ENCODE peak calls at places on chromosomes 12 and 14, in five cellular contexts. Q is ovary, H is A549, I is stomach, B is transverse colon. F is an unnamed sample.

GRCh38 chr12:52857500-52857899 is 8.7 kb upstream of the KRT78 start:
- DNase-seq in Q (no peak), H (no peak), I (no peak), B (no peak), F (no peak)

GRCh38 chr12:65121049-65121955 is at the start of gene WIF1:
- DNase-seq in H (peak; percentile 29), B (peak; percentile 19), I (peak; percentile 45), Q (peak; percentile 17), F (no peak)

GRCh38 chr12:62658910-62659309 is 192.3 kb downstream of the MON2 start:
- DNase-seq in H (no peak), I (no peak), B (no peak), Q (no peak), F (no peak)

GRCh38 chr12:46462641-46463355 is 90.2 kb upstream of the SLC38A2 start:
- DNase-seq in I (no peak), Q (no peak), B (no peak), H (no peak), F (no peak)

GRCh38 chr14:77158175-77158908 is 16.8 kb upstream of the ZDHHC22 start:
- DNase-seq in H (peak; percentile 52), Q (no peak), B (no peak), I (no peak), F (no peak)

GRCh38 chr14:71728386-71728785 is 203.8 kb upstream of the RGS6 start:
- DNase-seq in B (no peak), I (no peak), Q (no peak), H (no peak), F (no peak)

GRCh38 chr14:95730126-95730525 is 16.2 kb upstream of the TCL1A start:
- DNase-seq in I (no peak), B (no peak), Q (no peak), H (no peak), F (no peak)

GRCh38 chr14:22657861-22658260 is 13.7 kb upstream of the OR6J1 start:
- DNase-seq in B (no peak), Q (no peak), H (peak; percentile 39), I (no peak), F (no peak)

GRCh38 chr14:105397350-105397931 is 897 bp upstream of the TEX22 start:
- DNase-seq in H (no peak), Q (no peak), B (no peak), I (no peak), F (no peak)

GRCh38 chr14:99552572-99553216 is 51.3 kb downstream of the CCDC85C start:
- DNase-seq in H (no peak), B (peak; percentile 86), Q (no peak), I (peak; percentile 90), F (no peak)

GRCh38 chr12:60112778-60113177 is 516.9 kb downstream of the SLC16A7 start:
- DNase-seq in I (no peak), B (no peak), H (no peak), Q (no peak), F (no peak)

GRCh38 chr12:21962236-21962635 is 21.0 kb upstream of the ABCC9 start:
- DNase-seq in I (no peak), H (no peak), Q (no peak), B (no peak), F (no peak)

GRCh38 chr12:120470150-120470817 is 736 bp upstream of the SRSF9 start:
- DNase-seq in H (peak; percentile 46), Q (no peak), B (no peak), I (no peak), F (no peak)

GRCh38 chr12:57166971-57167371 is 19.6 kb upstream of the LRP1-AS start:
- DNase-seq in I (no peak), B (no peak), H (peak; percentile 78), Q (no peak), F (no peak)

GRCh38 chr12:58452546-58452945 is 467.8 kb downstream of the LRIG3 start:
- DNase-seq in H (no peak), I (no peak), Q (no peak), B (no peak), F (no peak)

GRCh38 chr14:22811752-22812151 is 3.5 kb downstream of the SLC7A7 start:
- DNase-seq in I (no peak), B (no peak), Q (no peak), H (no peak), F (no peak)

GRCh38 chr12:111330800-111331752 is 37.8 kb downstream of the PHETA1 start:
- DNase-seq in B (no peak), Q (no peak), H (peak; percentile 74), I (no peak), F (no peak)

GRCh38 chr14:83994020-83994419 is 1535.9 kb upstream of the FLRT2 start:
- DNase-seq in H (no peak), Q (no peak), I (no peak), B (no peak), F (no peak)

GRCh38 chr14:82447586-82447985 is 913.9 kb upstream of the SEL1L start:
- DNase-seq in H (no peak), Q (no peak), I (no peak), B (no peak), F (no peak)

GRCh38 chr14:105943973-105944602 is 417.7 kb downstream of the TMEM121 start:
- DNase-seq in H (no peak), Q (no peak), I (no peak), B (no peak), F (peak; percentile 74)

DNA sequence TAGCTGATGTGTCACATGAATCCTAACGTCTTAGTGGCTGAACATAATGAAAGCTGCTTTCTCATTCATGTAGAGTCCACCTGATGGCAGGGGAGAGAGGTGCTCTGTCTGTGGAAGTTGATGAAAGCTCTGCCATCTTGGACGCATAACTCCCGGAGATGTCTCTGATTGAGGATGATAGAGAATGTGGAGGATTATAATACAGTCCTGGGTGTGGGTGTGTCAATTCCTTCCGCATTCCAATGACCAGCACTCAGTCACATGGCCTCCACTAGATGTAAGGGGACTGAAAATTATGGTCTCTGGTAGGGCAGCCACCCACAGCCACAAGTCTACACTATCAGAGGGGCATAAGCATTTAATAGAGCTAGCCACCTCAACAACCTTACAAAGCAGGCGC is 234.4 kb upstream of the CRY1 start:
- DNase-seq in Q (no peak), I (no peak), H (peak; percentile 49), B (no peak), F (no peak)
- TF ChIP-seq CTCF in Q (no peak), I (no peak), H (no peak), B (no peak), F (no peak)

GRCh38 chr14:74907744-74908143 is 15.3 kb downstream of the RPS6KL1 start:
- DNase-seq in I (no peak), H (no peak), B (no peak), Q (no peak), F (no peak)

GRCh38 chr14:74905595-74906142 is 17.4 kb downstream of the RPS6KL1 start:
- DNase-seq in I (peak; percentile 77), Q (peak; percentile 81), B (peak; percentile 77), H (peak; percentile 51), F (no peak)

GRCh38 chr14:74902941-74903705 is 19.9 kb downstream of the RPS6KL1 start:
- DNase-seq in B (no peak), I (no peak), Q (no peak), H (no peak), F (no peak)

GRCh38 chr14:74906923-74907620 is 16.0 kb downstream of the RPS6KL1 start:
- DNase-seq in Q (no peak), B (peak; percentile 62), H (no peak), I (no peak), F (no peak)

DNA sequence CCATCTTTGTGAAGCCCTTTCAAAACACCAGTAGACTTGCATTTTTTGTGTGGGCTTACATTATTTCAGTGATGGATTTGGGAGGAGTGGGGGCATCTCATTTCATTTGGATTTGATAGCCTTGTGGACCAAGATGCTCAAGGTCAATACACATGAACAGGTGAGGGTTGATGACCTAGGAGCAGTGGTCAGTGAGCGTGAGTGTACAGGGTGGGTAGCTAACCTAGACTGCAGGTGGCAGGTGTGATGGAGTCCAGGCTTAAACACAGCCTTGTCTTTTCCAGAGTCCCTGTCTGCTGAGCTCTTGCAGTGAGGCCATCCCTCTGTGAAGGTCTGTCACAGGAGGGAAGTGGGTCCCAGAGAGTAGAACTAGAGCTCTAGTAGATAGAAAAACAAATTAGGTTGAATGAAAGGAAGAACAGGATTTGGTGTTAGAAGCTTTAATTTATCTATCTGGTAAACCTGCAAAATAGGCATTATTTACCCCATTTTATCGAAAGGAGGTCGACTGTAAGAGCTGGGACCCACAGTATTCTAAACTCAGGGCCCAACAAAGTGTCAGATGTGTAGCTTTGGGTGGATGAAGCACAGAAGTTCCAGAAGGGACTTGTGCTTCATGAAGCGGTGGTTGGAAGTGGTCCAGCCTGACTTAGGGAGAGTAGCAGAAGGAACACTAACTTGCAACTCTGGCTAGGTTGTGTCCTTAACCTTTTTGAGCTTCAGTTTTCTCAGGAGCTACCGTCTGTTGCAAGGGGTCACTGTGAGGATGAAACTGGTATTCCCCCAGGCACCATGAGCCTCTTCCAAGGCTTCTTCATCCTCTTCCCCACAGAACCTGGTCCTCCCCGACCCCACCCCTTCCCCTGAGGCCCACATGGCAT is 18.2 kb downstream of the RPS6KL1 start:
- DNase-seq in I (no peak), H (no peak), B (no peak), Q (no peak), F (no peak)
- TF ChIP-seq POLR2A in I (no peak), H (no peak), B (no peak), Q (no peak), F (no peak)

DNA sequence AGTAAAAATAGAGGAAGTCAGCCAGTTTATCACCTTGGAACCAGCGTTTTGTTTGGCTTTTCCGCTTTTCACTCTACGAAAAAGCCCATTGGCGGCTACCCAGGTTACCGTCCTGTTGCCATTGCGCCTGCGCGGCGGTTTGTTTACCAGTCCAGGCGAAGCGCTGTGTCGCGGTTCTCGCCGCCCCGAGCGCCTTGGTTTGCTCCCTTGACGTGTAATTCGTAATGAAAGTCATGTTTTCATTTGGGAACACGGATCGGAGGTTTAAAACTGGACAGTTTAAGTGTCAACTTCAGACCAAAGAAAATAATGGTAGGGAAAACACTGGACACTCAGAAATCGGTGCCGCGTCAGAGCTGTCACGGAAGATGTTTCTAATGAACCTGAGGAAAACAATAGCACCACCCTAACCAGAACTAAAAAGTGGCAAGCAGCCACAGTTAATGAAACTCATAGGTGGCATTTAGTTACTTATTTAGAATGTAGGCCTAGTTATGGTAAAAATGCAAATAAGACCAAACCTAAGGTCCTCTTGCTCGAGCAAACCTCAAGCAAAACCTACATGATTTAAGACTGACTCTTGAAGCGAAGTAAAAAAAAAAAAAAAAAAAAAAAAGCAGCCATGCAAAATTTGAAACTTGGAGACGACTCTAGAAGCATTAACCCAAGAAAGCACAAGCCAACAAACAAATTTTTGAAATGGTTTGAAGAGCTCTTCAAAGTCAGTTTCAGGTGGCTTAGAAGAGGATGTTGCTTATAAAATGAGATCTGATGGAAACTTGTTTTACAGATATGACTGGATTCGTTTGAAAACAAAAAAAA is 790 bp upstream of the GPR19 start:
- DNase-seq in I (peak; percentile 93), Q (peak; percentile 92), B (peak; percentile 93), H (peak; percentile 91), F (peak; percentile 97)
- TF ChIP-seq EP300 in I (no peak), Q (peak; percentile 18), B (no peak), H (no peak), F (no peak)

DNA sequence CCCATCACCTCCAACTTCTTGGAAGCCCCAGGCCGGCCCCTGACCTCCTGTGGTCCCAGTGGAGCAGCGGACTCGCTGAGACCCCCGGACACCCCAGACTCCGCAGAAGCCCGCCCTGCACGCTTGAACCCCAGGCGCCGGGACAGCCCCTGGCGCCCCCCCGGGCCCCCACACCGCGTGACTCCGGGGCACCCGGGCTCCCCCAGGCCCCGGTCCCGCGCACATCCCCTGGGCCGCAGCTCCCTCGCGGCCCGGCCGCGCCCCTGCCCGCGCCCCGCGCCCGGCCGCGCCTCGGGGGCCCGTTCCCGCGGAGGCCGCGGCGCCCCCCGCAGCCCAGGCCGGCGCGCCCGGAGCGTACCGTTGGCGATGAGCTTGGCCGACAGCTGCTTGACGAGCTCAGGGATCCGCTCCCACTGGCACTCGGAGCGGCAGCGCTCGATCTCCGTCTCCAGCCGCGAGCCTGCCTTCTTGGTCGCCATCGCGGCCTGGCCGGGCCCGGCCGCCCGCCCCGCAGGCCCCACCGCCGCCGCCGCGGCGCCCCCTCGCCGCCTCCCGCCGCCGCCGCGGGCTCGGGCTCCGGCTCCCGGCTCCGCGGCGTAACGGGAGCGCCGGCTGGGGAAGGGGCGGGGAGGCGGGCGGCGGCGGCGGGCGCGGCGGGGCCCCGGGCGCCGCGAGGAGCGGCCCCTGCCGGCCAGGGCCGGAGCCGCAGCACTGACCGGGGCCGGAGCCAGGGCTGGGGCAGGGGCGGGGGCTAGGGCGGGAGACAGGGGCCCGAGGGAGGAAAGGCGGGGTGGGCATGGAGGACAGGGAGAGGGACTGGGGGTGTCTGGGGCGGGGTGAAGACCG is at the start of gene TTC7B:
- DNase-seq in H (no peak), Q (peak; percentile 69), I (peak; percentile 51), B (peak; percentile 43), F (no peak)
- TF ChIP-seq CTCF in H (peak; percentile 49), Q (no peak), I (peak; percentile 15), B (no peak), F (peak; percentile 12)